ENCODE peak calls at places on chromosomes 3 and 15, in seven cellular contexts. A is psoas muscle, T is uterus, E is SK-N-SH, P is heart left ventricle, G is cardiac muscle cell, J is astrocyte. B is an unnamed sample. For H3K4me1, the result is how much of the 10 kb centered on the place peaks cover.

GRCh38 chr3:17088602-17089313 is 204.0 kb downstream of the PLCL2 start:
- DNase-seq in A (no peak), T (no peak), E (no peak), P (no peak), G (no peak), J (no peak), B (no peak)

GRCh38 chr15:81480645-81481053 is 106.6 kb upstream of the TMC3 start:
- DNase-seq in A (no peak), T (peak), E (peak), P (peak), G (peak), J (peak), B (no peak)

GRCh38 chr3:62882676-62883228 is 7.5 kb upstream of the CADPS start:
- DNase-seq in A (no peak), T (no peak), E (no peak), P (no peak), G (no peak), J (peak), B (no peak)

GRCh38 chr3:69541823-69542264 is 156.0 kb upstream of the FRMD4B start:
- DNase-seq in A (no peak), T (no peak), E (peak), P (peak), G (peak), J (no peak), B (no peak)

GRCh38 chr15:70863450-70864218 is 9.7 kb upstream of the LARP6 start:
- DNase-seq in A (no peak), T (no peak), E (no peak), P (no peak), G (no peak), J (peak), B (no peak)

GRCh38 chr3:53776494-53777101 is 69.6 kb downstream of the CHDH start:
- DNase-seq in A (no peak), T (no peak), E (no peak), P (no peak), G (no peak), J (peak), B (no peak)

GRCh38 chr3:61935819-61936218 is 374.4 kb downstream of the PTPRG start:
- DNase-seq in A (no peak), T (no peak), E (no peak), P (no peak), G (no peak), J (no peak), B (no peak)

GRCh38 chr3:30640856-30641255 is 34.5 kb downstream of the TGFBR2 start:
- DNase-seq in A (no peak), T (no peak), E (no peak), P (no peak), G (no peak), J (no peak), B (no peak)

GRCh38 chr15:70209499-70209898 is 111.8 kb upstream of the TLE3 start:
- DNase-seq in A (no peak), T (no peak), E (no peak), P (no peak), G (no peak), J (no peak), B (peak)

GRCh38 chr3:13598201-13598600 is 49.3 kb downstream of the FBLN2 start:
- DNase-seq in A (no peak), T (no peak), E (no peak), P (no peak), G (no peak), J (no peak), B (no peak)

GRCh38 chr3:15433531-15433930 is 6.1 kb downstream of the EAF1 start:
- DNase-seq in A (no peak), T (no peak), E (no peak), P (no peak), G (no peak), J (no peak), B (no peak)

DNA sequence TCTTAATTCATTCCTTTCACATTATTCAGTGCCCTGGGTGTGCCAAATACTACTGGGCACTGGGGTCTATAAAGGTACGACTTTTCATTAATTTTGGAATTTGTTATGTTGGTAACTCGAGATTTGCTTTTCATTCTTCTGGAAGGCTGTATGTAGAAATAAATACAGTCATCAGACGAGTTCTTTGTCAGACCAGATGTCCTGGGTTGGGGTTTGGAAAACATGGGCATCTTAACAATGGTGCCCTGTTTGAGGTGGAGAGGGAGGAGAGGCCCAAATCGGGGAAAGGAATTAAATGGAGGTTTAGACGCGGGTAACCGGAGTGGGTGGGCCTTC is 662 bp upstream of the GLCE start:
- DNase-seq in A (no peak), T (no peak), E (no peak), P (no peak), G (no peak), J (no peak), B (no peak)
- H3K27ac ChIP-seq in A (peak), T (peak), E (no peak), P (peak), G (no peak), J (peak), B (peak)

GRCh38 chr3:118882353-118882947 is 152.2 kb downstream of the IGSF11 start:
- DNase-seq in A (peak), T (peak), E (peak), P (peak), G (peak), J (peak), B (no peak)
- TF ChIP-seq CTCF in A (peak), T (peak), E (peak), P (peak), G (peak), J (peak), B (peak)

GRCh38 chr15:31349233-31350141 is 22.9 kb downstream of the KLF13 start:
- DNase-seq in A (peak), T (no peak), E (no peak), P (peak), G (no peak), J (no peak), B (no peak)
- H3K4me1 ChIP-seq in A (half or more), T (under half), E (half or more), P (half or more), G (under half), J (under half), B (half or more)

GRCh38 chr15:43522247-43522646 is 4.8 kb downstream of the MAP1A start:
- DNase-seq in A (no peak), T (no peak), E (no peak), P (no peak), G (no peak), J (no peak), B (no peak)
- H3K27ac ChIP-seq in A (no peak), T (no peak), E (no peak), P (no peak), G (no peak), J (no peak), B (no peak)

DNA sequence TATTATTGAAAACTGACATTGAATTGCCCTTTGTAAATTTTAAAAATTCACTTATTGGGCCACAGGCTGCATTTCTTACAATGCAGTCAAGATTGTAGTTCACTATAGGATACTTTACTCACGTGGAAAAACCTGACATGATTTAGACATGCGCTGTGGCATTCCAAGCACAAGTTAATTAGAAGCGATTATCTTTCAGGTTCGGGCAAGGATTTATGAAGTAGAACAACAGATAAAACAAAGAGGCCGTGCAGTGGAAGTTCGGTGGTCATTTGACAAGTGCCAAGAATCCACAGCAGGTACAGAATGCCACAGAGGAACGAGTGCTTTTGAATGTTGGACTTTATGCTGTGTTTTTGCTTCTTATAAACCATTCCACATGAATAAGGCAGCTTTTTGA is 37.8 kb downstream of the GPR171 start:
- DNase-seq in A (no peak), T (no peak), E (no peak), P (no peak), G (no peak), J (no peak), B (no peak)
- TF ChIP-seq CTCF in A (no peak), T (no peak), E (no peak), P (no peak), G (no peak), J (no peak), B (no peak)

B was measured in suprapubic skin.